ENCODE peak calls at places on chromosomes 5 and 9, in six cellular contexts. One of them, this sample, is unnamed.

GRCh38 chr9:76463211-76463610 is 4.2 kb downstream of the GCNT1 start:
- ATAC-seq in upper lobe of left lung: no peak
- ATAC-seq in A549: no peak
- ATAC-seq in K562: no peak
- ATAC-seq in HepG2: no peak
- ATAC-seq in GM12878: peak
- ATAC-seq in this sample: no peak

GRCh38 chr5:12292610-12293204 is 388.5 kb upstream of the CTNND2 start:
- ATAC-seq in upper lobe of left lung: no peak
- ATAC-seq in K562: no peak
- ATAC-seq in HepG2: no peak
- ATAC-seq in GM12878: peak
- ATAC-seq in A549: no peak
- ATAC-seq in this sample: no peak

GRCh38 chr9:33222031-33222430 is 17.9 kb upstream of the SPINK4 start:
- ATAC-seq in K562: no peak
- ATAC-seq in GM12878: no peak
- ATAC-seq in upper lobe of left lung: no peak
- ATAC-seq in A549: no peak
- ATAC-seq in HepG2: no peak
- ATAC-seq in this sample: no peak

GRCh38 chr9:35847786-35848185 is 18.8 kb downstream of the TMEM8B start:
- ATAC-seq in A549: no peak
- ATAC-seq in GM12878: peak
- ATAC-seq in K562: no peak
- ATAC-seq in HepG2: no peak
- ATAC-seq in upper lobe of left lung: no peak
- ATAC-seq in this sample: no peak

GRCh38 chr5:27708579-27708978 is 670.2 kb upstream of the CDH9 start:
- ATAC-seq in K562: no peak
- ATAC-seq in GM12878: no peak
- ATAC-seq in upper lobe of left lung: no peak
- ATAC-seq in HepG2: no peak
- ATAC-seq in A549: peak
- ATAC-seq in this sample: no peak

GRCh38 chr9:119298076-119298853 is 71.0 kb downstream of the BRINP1 start:
- ATAC-seq in A549: no peak
- ATAC-seq in K562: no peak
- ATAC-seq in upper lobe of left lung: no peak
- ATAC-seq in HepG2: no peak
- ATAC-seq in GM12878: peak
- ATAC-seq in this sample: no peak

GRCh38 chr9:132018957-132019405 is 60.7 kb downstream of the MED27 start:
- ATAC-seq in A549: no peak
- ATAC-seq in GM12878: no peak
- ATAC-seq in HepG2: no peak
- ATAC-seq in K562: no peak
- ATAC-seq in upper lobe of left lung: no peak
- ATAC-seq in this sample: no peak

GRCh38 chr9:29685531-29685930 is 2112.2 kb upstream of the C9orf72 start:
- ATAC-seq in upper lobe of left lung: no peak
- ATAC-seq in GM12878: no peak
- ATAC-seq in K562: no peak
- ATAC-seq in A549: no peak
- ATAC-seq in HepG2: no peak
- ATAC-seq in this sample: no peak

GRCh38 chr5:53779541-53779981 is 219.1 kb downstream of the NDUFS4 start:
- ATAC-seq in upper lobe of left lung: no peak
- ATAC-seq in K562: no peak
- ATAC-seq in HepG2: no peak
- ATAC-seq in A549: no peak
- ATAC-seq in GM12878: peak
- ATAC-seq in this sample: no peak

GRCh38 chr9:33082538-33083326 is 6.3 kb upstream of the SMU1 start:
- ATAC-seq in K562: no peak
- ATAC-seq in GM12878: peak
- ATAC-seq in A549: no peak
- ATAC-seq in HepG2: no peak
- ATAC-seq in upper lobe of left lung: peak
- ATAC-seq in this sample: peak

GRCh38 chr5:177509361-177509951 is at the start of gene DOK3:
- ATAC-seq in K562: peak
- ATAC-seq in upper lobe of left lung: peak
- ATAC-seq in HepG2: no peak
- ATAC-seq in GM12878: peak
- ATAC-seq in A549: no peak
- ATAC-seq in this sample: peak

GRCh38 chr9:21402387-21403247 is 6.3 kb upstream of the IFNA8 start:
- ATAC-seq in A549: peak
- ATAC-seq in HepG2: peak
- ATAC-seq in upper lobe of left lung: no peak
- ATAC-seq in K562: no peak
- ATAC-seq in GM12878: peak
- ATAC-seq in this sample: peak

GRCh38 chr5:171868236-171868635 is 82.6 kb downstream of the SMIM23 start:
- ATAC-seq in K562: no peak
- ATAC-seq in HepG2: no peak
- ATAC-seq in upper lobe of left lung: no peak
- ATAC-seq in A549: no peak
- ATAC-seq in GM12878: no peak
- ATAC-seq in this sample: no peak

GRCh38 chr5:171874210-171874609 is 88.6 kb downstream of the SMIM23 start:
- ATAC-seq in upper lobe of left lung: no peak
- ATAC-seq in A549: no peak
- ATAC-seq in K562: no peak
- ATAC-seq in GM12878: no peak
- ATAC-seq in HepG2: no peak
- ATAC-seq in this sample: peak

GRCh38 chr5:171867786-171868185 is 82.2 kb downstream of the SMIM23 start:
- ATAC-seq in GM12878: no peak
- ATAC-seq in upper lobe of left lung: no peak
- ATAC-seq in A549: no peak
- ATAC-seq in HepG2: no peak
- ATAC-seq in K562: no peak
- ATAC-seq in this sample: no peak

GRCh38 chr5:171872666-171873065 is 87.0 kb downstream of the SMIM23 start:
- ATAC-seq in A549: no peak
- ATAC-seq in GM12878: no peak
- ATAC-seq in K562: no peak
- ATAC-seq in HepG2: no peak
- ATAC-seq in upper lobe of left lung: no peak
- ATAC-seq in this sample: no peak

DNA sequence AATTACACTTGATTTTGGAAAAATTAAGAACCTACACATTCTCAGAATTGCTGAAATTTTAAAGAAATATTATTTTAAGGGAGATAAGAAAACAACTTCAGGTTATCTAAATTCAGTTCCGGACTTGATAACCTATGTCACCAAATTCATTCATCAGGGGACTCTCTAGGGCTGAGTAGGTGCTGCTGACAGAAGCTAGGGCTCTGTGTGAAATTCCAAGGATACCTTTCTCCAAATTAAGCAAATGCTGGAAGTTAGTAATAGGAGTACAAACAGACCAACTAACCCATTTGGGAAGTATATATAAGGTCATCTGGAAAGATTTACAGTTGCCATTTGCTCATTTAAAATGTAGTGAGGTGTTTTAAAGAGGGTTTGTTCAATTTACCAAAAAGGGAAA is 84.3 kb downstream of the SMIM23 start:
- ATAC-seq in GM12878: no peak
- ATAC-seq in upper lobe of left lung: no peak
- ATAC-seq in K562: no peak
- ATAC-seq in A549: no peak
- ATAC-seq in HepG2: no peak
- ATAC-seq in this sample: no peak
- H3K27ac ChIP-seq in GM12878: no peak
- H3K27ac ChIP-seq in upper lobe of left lung: no peak
- H3K27ac ChIP-seq in K562: no peak
- H3K27ac ChIP-seq in A549: no peak
- H3K27ac ChIP-seq in HepG2: no peak
- H3K27ac ChIP-seq in this sample: no peak

GRCh38 chr9:137113385-137114159 is 961 bp downstream of the DPP7 start:
- ATAC-seq in A549: no peak
- ATAC-seq in GM12878: no peak
- ATAC-seq in HepG2: no peak
- ATAC-seq in K562: peak
- ATAC-seq in upper lobe of left lung: no peak
- ATAC-seq in this sample: no peak
- H3K4me3 ChIP-seq in A549: peak
- H3K4me3 ChIP-seq in GM12878: peak
- H3K4me3 ChIP-seq in HepG2: no peak
- H3K4me3 ChIP-seq in K562: peak
- H3K4me3 ChIP-seq in upper lobe of left lung: peak
- H3K4me3 ChIP-seq in this sample: no peak

DNA sequence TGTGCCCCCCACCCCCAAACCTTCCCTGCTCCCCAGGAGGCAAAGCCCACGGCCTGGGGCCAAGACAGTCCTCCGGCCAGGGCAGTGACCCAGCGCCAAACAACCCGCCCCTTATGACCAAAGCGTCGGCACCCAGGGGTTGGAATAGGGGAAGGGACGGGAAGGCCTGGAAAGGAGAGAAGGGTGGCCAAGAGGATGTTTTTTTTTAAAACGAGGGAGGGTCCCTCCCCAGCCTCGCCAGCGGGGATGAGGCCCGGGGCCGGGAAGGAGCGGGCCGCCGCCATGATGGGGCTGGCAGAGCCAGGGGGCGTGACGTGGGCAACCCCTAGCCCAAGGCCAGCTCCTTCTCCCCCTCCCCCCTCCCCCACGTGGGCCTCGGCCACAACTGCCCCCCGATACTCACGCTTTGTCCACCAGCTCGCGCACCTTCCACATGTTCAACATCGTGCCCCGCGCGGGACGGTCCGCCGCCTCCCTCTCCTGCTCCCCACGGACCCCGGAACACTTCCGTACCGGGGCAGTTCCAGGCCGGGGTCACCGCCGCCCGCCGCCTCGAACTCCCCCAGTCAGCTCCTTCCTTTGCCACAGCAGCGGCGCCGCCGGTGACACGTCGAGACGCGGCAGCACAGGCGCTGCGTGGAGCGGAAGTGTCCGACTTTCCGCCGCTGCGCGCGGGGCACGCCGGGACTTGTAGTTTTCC is at the start of gene CLINT1:
- ATAC-seq in GM12878: peak
- ATAC-seq in upper lobe of left lung: peak
- ATAC-seq in HepG2: peak
- ATAC-seq in A549: peak
- ATAC-seq in K562: peak
- ATAC-seq in this sample: peak
- TF ChIP-seq EP300 in GM12878: no peak
- TF ChIP-seq EP300 in upper lobe of left lung: no peak
- TF ChIP-seq EP300 in HepG2: no peak
- TF ChIP-seq EP300 in A549: no peak
- TF ChIP-seq EP300 in K562: no peak
- TF ChIP-seq EP300 in this sample: no peak

GRCh38 chr5:74281191-74281590 is 359.3 kb downstream of the ENC1 start:
- ATAC-seq in A549: no peak
- ATAC-seq in HepG2: no peak
- ATAC-seq in K562: no peak
- ATAC-seq in upper lobe of left lung: no peak
- ATAC-seq in GM12878: no peak
- ATAC-seq in this sample: no peak
- H3K27ac ChIP-seq in A549: no peak
- H3K27ac ChIP-seq in HepG2: no peak
- H3K27ac ChIP-seq in K562: no peak
- H3K27ac ChIP-seq in upper lobe of left lung: no peak
- H3K27ac ChIP-seq in GM12878: no peak
- H3K27ac ChIP-seq in this sample: no peak

DNA sequence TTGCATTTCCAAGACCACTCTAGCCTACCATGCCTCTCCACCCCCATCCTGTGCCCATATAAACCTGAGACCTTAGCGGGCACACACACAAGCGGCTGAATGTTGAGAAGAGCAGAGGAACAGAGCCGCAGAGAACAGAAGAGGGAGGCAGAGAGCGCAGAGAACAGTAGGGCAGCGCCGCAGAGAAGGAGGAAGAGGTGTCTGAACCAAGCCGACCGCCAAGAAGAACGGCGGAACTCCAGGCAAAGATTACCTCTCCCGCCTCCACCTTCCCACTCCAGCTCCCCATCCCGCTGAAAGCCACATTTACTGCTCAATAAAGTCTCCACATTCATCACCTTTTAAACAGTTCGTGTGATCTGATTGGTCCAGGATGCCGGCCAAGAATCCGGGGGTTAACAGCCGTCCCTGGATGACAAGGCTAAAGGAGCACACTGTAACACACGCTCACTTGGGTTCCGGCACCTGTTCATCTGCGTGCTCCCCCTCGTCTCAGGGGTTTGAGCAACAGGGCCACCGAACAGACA is 33.2 kb downstream of the GRIN3A start:
- ATAC-seq in upper lobe of left lung: no peak
- ATAC-seq in GM12878: peak
- ATAC-seq in A549: peak
- ATAC-seq in K562: peak
- ATAC-seq in HepG2: no peak
- ATAC-seq in this sample: peak
- H3K4me3 ChIP-seq in upper lobe of left lung: peak
- H3K4me3 ChIP-seq in GM12878: no peak
- H3K4me3 ChIP-seq in A549: peak
- H3K4me3 ChIP-seq in K562: no peak
- H3K4me3 ChIP-seq in HepG2: no peak
- H3K4me3 ChIP-seq in this sample: no peak

DNA sequence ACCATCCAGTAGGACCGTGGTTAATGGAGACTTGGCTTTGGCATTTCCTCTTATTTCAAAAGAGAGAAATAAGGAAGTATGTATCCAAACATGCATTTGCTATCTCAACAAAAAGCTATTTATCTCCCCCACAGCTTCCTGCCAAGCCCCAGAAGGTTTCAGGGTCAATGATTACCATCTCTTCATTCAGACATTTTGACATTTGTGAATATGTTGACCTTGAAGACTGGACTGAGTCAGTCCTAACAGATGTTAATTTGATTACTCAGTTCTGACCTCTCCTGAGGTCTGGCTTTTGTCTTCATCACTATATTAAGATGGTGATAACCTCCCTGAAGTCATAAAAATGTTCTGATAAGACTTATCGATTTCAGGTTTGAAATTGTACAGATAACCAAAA is 479.4 kb downstream of the AGTPBP1 start:
- ATAC-seq in HepG2: no peak
- ATAC-seq in K562: no peak
- ATAC-seq in GM12878: peak
- ATAC-seq in A549: no peak
- ATAC-seq in upper lobe of left lung: no peak
- ATAC-seq in this sample: no peak
- TF ChIP-seq EP300 in HepG2: no peak
- TF ChIP-seq EP300 in K562: no peak
- TF ChIP-seq EP300 in GM12878: no peak
- TF ChIP-seq EP300 in A549: no peak
- TF ChIP-seq EP300 in upper lobe of left lung: no peak
- TF ChIP-seq EP300 in this sample: no peak